ENCODE peak calls at places on chromosomes 12 and 14, in four cellular contexts. One of them, this sample, is unnamed.

GRCh38 chr12:38282886-38283285 is 33.7 kb upstream of the ALG10B start:
- DNase-seq in HepG2: no peak
- DNase-seq in K562: no peak
- DNase-seq in SK-N-SH: no peak
- DNase-seq in this sample: no peak

GRCh38 chr12:59459966-59460365 is 135.9 kb upstream of the SLC16A7 start:
- DNase-seq in K562: no peak
- DNase-seq in HepG2: no peak
- DNase-seq in SK-N-SH: no peak
- DNase-seq in this sample: no peak

GRCh38 chr12:80979251-80979650 is 41.5 kb upstream of the LIN7A start:
- DNase-seq in HepG2: no peak
- DNase-seq in K562: no peak
- DNase-seq in SK-N-SH: no peak
- DNase-seq in this sample: no peak

GRCh38 chr12:93727195-93727811 is 50.1 kb downstream of the CRADD start:
- DNase-seq in K562: no peak
- DNase-seq in HepG2: no peak
- DNase-seq in SK-N-SH: no peak
- DNase-seq in this sample: no peak

GRCh38 chr14:53670701-53671100 is 285.9 kb downstream of the BMP4 start:
- DNase-seq in SK-N-SH: no peak
- DNase-seq in HepG2: peak
- DNase-seq in K562: no peak
- DNase-seq in this sample: no peak

GRCh38 chr14:90368946-90369721 is 27.7 kb upstream of the CALM1 start:
- DNase-seq in HepG2: peak
- DNase-seq in K562: no peak
- DNase-seq in SK-N-SH: peak
- DNase-seq in this sample: no peak

GRCh38 chr14:106228541-106229158 is 702.3 kb downstream of the TMEM121 start:
- DNase-seq in HepG2: no peak
- DNase-seq in SK-N-SH: no peak
- DNase-seq in K562: no peak
- DNase-seq in this sample: no peak

GRCh38 chr14:104313674-104314073 is 175.3 kb downstream of the KIF26A start:
- DNase-seq in K562: no peak
- DNase-seq in HepG2: no peak
- DNase-seq in SK-N-SH: no peak
- DNase-seq in this sample: no peak

GRCh38 chr14:85660243-85660922 is 130.4 kb downstream of the FLRT2 start:
- DNase-seq in SK-N-SH: no peak
- DNase-seq in HepG2: no peak
- DNase-seq in K562: no peak
- DNase-seq in this sample: no peak

GRCh38 chr12:71759941-71760340 is 5.3 kb downstream of the RAB21 start:
- DNase-seq in K562: no peak
- DNase-seq in SK-N-SH: no peak
- DNase-seq in HepG2: no peak
- DNase-seq in this sample: no peak

GRCh38 chr14:56271988-56272387 is 153.8 kb downstream of the PELI2 start:
- DNase-seq in K562: no peak
- DNase-seq in SK-N-SH: no peak
- DNase-seq in HepG2: no peak
- DNase-seq in this sample: no peak

GRCh38 chr12:26274441-26275312 is 79.3 kb downstream of the SSPN start:
- DNase-seq in SK-N-SH: peak
- DNase-seq in HepG2: peak
- DNase-seq in K562: peak
- DNase-seq in this sample: no peak

GRCh38 chr12:5945071-5946008 is at the start of gene ANO2:
- DNase-seq in K562: no peak
- DNase-seq in SK-N-SH: peak
- DNase-seq in HepG2: no peak
- DNase-seq in this sample: peak

GRCh38 chr12:75933136-75933535 is 98.4 kb downstream of the PHLDA1 start:
- DNase-seq in K562: no peak
- DNase-seq in SK-N-SH: no peak
- DNase-seq in HepG2: no peak
- DNase-seq in this sample: no peak

GRCh38 chr14:52527052-52527451 is 25.3 kb downstream of the TXNDC16 start:
- DNase-seq in SK-N-SH: no peak
- DNase-seq in HepG2: no peak
- DNase-seq in K562: no peak
- DNase-seq in this sample: no peak

GRCh38 chr12:19034937-19035336 is 94.6 kb upstream of the PLEKHA5 start:
- DNase-seq in HepG2: no peak
- DNase-seq in K562: no peak
- DNase-seq in SK-N-SH: no peak
- DNase-seq in this sample: no peak

GRCh38 chr14:61569308-61569707 is 126.0 kb upstream of the HIF1A start:
- DNase-seq in K562: no peak
- DNase-seq in SK-N-SH: no peak
- DNase-seq in HepG2: no peak
- DNase-seq in this sample: no peak

GRCh38 chr12:96164951-96165858 is 29.0 kb upstream of the ELK3 start:
- DNase-seq in K562: no peak
- DNase-seq in SK-N-SH: peak
- DNase-seq in HepG2: no peak
- DNase-seq in this sample: no peak

GRCh38 chr14:53620325-53620716 is 336.3 kb downstream of the BMP4 start:
- DNase-seq in HepG2: no peak
- DNase-seq in K562: no peak
- DNase-seq in SK-N-SH: no peak
- DNase-seq in this sample: no peak

GRCh38 chr12:102848832-102849231 is 68.2 kb downstream of the PAH start:
- DNase-seq in SK-N-SH: no peak
- DNase-seq in K562: peak
- DNase-seq in HepG2: no peak
- DNase-seq in this sample: peak

GRCh38 chr14:98766818-98767217 is 505.2 kb downstream of the BCL11B start:
- DNase-seq in K562: no peak
- DNase-seq in SK-N-SH: no peak
- DNase-seq in HepG2: no peak
- DNase-seq in this sample: no peak

GRCh38 chr14:54696998-54697397 is 130.1 kb downstream of the SAMD4A start:
- DNase-seq in K562: no peak
- DNase-seq in HepG2: no peak
- DNase-seq in SK-N-SH: no peak
- DNase-seq in this sample: no peak

GRCh38 chr12:44618960-44619359 is 257.2 kb downstream of the NELL2 start:
- DNase-seq in HepG2: no peak
- DNase-seq in K562: no peak
- DNase-seq in SK-N-SH: no peak
- DNase-seq in this sample: no peak

GRCh38 chr12:92107621-92108131 is 38.0 kb downstream of the BTG1 start:
- DNase-seq in K562: no peak
- DNase-seq in HepG2: no peak
- DNase-seq in SK-N-SH: peak
- DNase-seq in this sample: peak

GRCh38 chr12:113052326-113052725 is 4.2 kb upstream of the DTX1 start:
- DNase-seq in K562: no peak
- DNase-seq in SK-N-SH: no peak
- DNase-seq in HepG2: no peak
- DNase-seq in this sample: no peak

GRCh38 chr12:113051759-113052158 is 4.8 kb upstream of the DTX1 start:
- DNase-seq in K562: no peak
- DNase-seq in SK-N-SH: no peak
- DNase-seq in HepG2: no peak
- DNase-seq in this sample: no peak

GRCh38 chr12:113049976-113050742 is 6.4 kb upstream of the DTX1 start:
- DNase-seq in SK-N-SH: peak
- DNase-seq in K562: no peak
- DNase-seq in HepG2: peak
- DNase-seq in this sample: peak

GRCh38 chr12:113048716-113049127 is 7.8 kb upstream of the DTX1 start:
- DNase-seq in K562: peak
- DNase-seq in HepG2: peak
- DNase-seq in SK-N-SH: peak
- DNase-seq in this sample: peak

GRCh38 chr12:113050808-113051207 is 5.7 kb upstream of the DTX1 start:
- DNase-seq in HepG2: no peak
- DNase-seq in SK-N-SH: no peak
- DNase-seq in K562: no peak
- DNase-seq in this sample: no peak
- TF ChIP-seq FOXJ3 in HepG2: no peak
- TF ChIP-seq FOXJ3 in SK-N-SH: no peak
- TF ChIP-seq FOXJ3 in K562: no peak
- TF ChIP-seq FOXJ3 in this sample: no peak

GRCh38 chr14:82889701-82890100 is 1356.0 kb upstream of the SEL1L start:
- DNase-seq in SK-N-SH: no peak
- DNase-seq in HepG2: no peak
- DNase-seq in K562: no peak
- DNase-seq in this sample: no peak
- TF ChIP-seq FOXJ3 in SK-N-SH: no peak
- TF ChIP-seq FOXJ3 in HepG2: no peak
- TF ChIP-seq FOXJ3 in K562: no peak
- TF ChIP-seq FOXJ3 in this sample: no peak

DNA sequence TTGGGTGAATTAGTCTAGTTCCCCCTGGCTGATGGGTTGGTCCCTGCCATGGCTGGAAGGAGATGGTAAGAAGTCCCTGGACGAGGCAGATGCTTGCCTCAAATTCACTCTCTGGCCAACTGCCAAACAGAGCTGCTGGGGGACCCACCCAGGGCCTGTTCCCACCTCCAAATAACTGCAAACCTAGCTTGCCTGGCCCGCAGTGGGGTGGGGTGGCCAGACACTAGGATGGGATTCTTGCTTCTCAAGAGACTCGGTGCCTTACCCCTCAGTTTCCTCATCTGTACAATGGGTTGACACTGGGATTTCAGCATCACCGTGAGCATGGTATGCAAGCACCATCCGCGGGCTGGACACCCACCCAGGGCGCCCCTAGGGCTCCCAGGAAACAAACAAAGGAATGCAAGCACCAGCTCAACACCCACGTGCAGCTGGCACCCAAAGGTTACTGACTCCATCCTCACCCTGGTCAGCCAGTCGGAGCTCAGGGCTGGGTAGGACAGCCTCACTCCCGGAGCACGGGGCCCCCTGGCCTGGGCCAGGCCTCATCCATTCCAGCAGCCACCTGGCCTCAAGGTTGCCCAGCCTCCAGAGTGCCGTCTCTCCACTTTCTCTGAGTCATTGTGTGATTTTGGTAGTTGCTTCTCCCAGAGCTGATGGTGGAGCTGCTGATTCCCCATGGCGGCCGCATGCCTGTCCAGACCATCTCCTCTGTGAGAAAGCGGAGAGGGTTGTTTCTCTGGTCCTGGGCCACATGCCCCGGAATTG is 205.2 kb upstream of the RTL1 start:
- DNase-seq in K562: no peak
- DNase-seq in HepG2: no peak
- DNase-seq in SK-N-SH: no peak
- DNase-seq in this sample: no peak
- TF ChIP-seq FOXJ3 in K562: no peak
- TF ChIP-seq FOXJ3 in HepG2: no peak
- TF ChIP-seq FOXJ3 in SK-N-SH: no peak
- TF ChIP-seq FOXJ3 in this sample: no peak

GRCh38 chr12:89504560-89505346 is 19.8 kb downstream of the GALNT4 start:
- DNase-seq in HepG2: no peak
- DNase-seq in SK-N-SH: no peak
- DNase-seq in K562: no peak
- DNase-seq in this sample: no peak

GRCh38 chr12:89501793-89502192 is 22.8 kb downstream of the GALNT4 start:
- DNase-seq in SK-N-SH: no peak
- DNase-seq in HepG2: no peak
- DNase-seq in K562: no peak
- DNase-seq in this sample: no peak

GRCh38 chr12:89507015-89507824 is 17.4 kb downstream of the GALNT4 start:
- DNase-seq in SK-N-SH: no peak
- DNase-seq in HepG2: peak
- DNase-seq in K562: no peak
- DNase-seq in this sample: no peak

GRCh38 chr12:89506050-89506449 is 18.5 kb downstream of the GALNT4 start:
- DNase-seq in SK-N-SH: no peak
- DNase-seq in K562: no peak
- DNase-seq in HepG2: no peak
- DNase-seq in this sample: no peak
- TF ChIP-seq FOXJ3 in SK-N-SH: no peak
- TF ChIP-seq FOXJ3 in K562: no peak
- TF ChIP-seq FOXJ3 in HepG2: no peak
- TF ChIP-seq FOXJ3 in this sample: no peak

GRCh38 chr14:68685419-68686211 is 107.3 kb downstream of the ZFP36L1 start:
- DNase-seq in HepG2: peak
- DNase-seq in K562: no peak
- DNase-seq in SK-N-SH: no peak
- DNase-seq in this sample: no peak

GRCh38 chr14:68682166-68683103 is 110.4 kb downstream of the ZFP36L1 start:
- DNase-seq in HepG2: peak
- DNase-seq in SK-N-SH: no peak
- DNase-seq in K562: peak
- DNase-seq in this sample: no peak

GRCh38 chr14:68684466-68685418 is 108.1 kb downstream of the ZFP36L1 start:
- DNase-seq in SK-N-SH: no peak
- DNase-seq in HepG2: no peak
- DNase-seq in K562: no peak
- DNase-seq in this sample: no peak

GRCh38 chr14:68681256-68681655 is 111.6 kb downstream of the ZFP36L1 start:
- DNase-seq in SK-N-SH: no peak
- DNase-seq in HepG2: no peak
- DNase-seq in K562: no peak
- DNase-seq in this sample: no peak

DNA sequence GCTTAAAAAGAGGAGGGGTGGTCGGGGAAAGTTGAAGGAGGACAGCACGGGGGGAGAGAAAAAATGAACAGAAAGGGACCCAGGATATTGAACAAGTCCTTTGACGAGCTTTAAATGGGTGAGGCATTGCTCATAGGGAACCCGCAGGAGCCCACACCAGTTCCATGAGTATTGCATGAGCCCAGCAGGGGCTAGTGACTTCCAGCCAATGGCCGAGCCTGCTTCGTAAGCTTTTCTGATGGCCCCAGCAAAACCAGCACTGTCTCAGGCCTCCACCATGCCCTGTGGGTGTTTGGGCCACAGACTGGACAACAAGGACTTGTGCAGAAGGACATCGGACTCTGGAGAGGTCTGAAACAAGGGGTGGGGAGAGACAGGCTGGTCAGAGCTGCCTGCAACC is 109.5 kb downstream of the ZFP36L1 start:
- DNase-seq in SK-N-SH: no peak
- DNase-seq in K562: no peak
- DNase-seq in HepG2: no peak
- DNase-seq in this sample: no peak
- TF ChIP-seq FOXJ3 in SK-N-SH: no peak
- TF ChIP-seq FOXJ3 in K562: no peak
- TF ChIP-seq FOXJ3 in HepG2: no peak
- TF ChIP-seq FOXJ3 in this sample: no peak